ENCODE peak calls at places on chromosome 21, in six cellular contexts. R is cardiac fibroblast, F is fibroblast of gingiva, W is A549, O is non-pigmented ciliary epithelial cell, Q is fibroblast of lung. I is an unnamed sample.
A peak's percentile ranks its signal among the peaks of the same experiment; 100 is the strongest.

GRCh38 chr21:45497846-45498645 is 44.2 kb downstream of the SLC19A1 start:
- DNase-seq in Q (no peak), R (no peak), F (no peak), W (no peak), O (no peak), I (no peak)

GRCh38 chr21:40178726-40179125 is 311.5 kb downstream of the PCP4 start:
- DNase-seq in O (no peak), Q (no peak), W (no peak), R (no peak), F (no peak), I (no peak)

GRCh38 chr21:46500224-46500861 is 41.7 kb downstream of the DIP2A start:
- DNase-seq in O (no peak), R (peak; percentile 39), F (no peak), Q (peak; percentile 44), W (peak; percentile 24), I (no peak)

GRCh38 chr21:43207868-43208267 is 39.1 kb downstream of the CRYAA start:
- DNase-seq in R (no peak), W (no peak), F (no peak), Q (no peak), O (no peak), I (no peak)

GRCh38 chr21:28883931-28884330 is 108.7 kb downstream of the LTN1 start:
- DNase-seq in R (no peak), Q (no peak), W (no peak), O (no peak), F (no peak), I (no peak)

GRCh38 chr21:27505516-27505915 is 538.6 kb upstream of the ADAMTS5 start:
- DNase-seq in R (peak; percentile 56), W (no peak), O (no peak), F (peak; percentile 88), Q (peak; percentile 79), I (peak; percentile 80)

GRCh38 chr21:43721225-43721605 is 2.3 kb downstream of the PDXK start:
- DNase-seq in R (no peak), O (no peak), F (peak; percentile 67), Q (no peak), W (no peak), I (no peak)

GRCh38 chr21:36027352-36027751 is 33.0 kb downstream of the SETD4 start:
- DNase-seq in O (no peak), R (peak; percentile 38), F (no peak), W (no peak), Q (peak; percentile 21), I (no peak)

GRCh38 chr21:35375115-35375514 is 326.0 kb upstream of the RUNX1 start:
- DNase-seq in O (no peak), F (peak; percentile 67), R (peak; percentile 89), Q (peak; percentile 91), W (no peak), I (no peak)

GRCh38 chr21:42777757-42778344 is 101.5 kb downstream of the WDR4 start:
- DNase-seq in R (no peak), O (no peak), F (no peak), W (no peak), Q (no peak), I (peak; percentile 40)

GRCh38 chr21:37601027-37601426 is 234.5 kb downstream of the DYRK1A start:
- DNase-seq in W (no peak), Q (no peak), R (no peak), F (no peak), O (no peak), I (no peak)

GRCh38 chr21:41839387-41840000 is 39.6 kb downstream of the PRDM15 start:
- DNase-seq in R (no peak), F (no peak), W (no peak), Q (no peak), O (no peak), I (no peak)

GRCh38 chr21:46096997-46097825 is 701 bp upstream of the COL6A2 start:
- DNase-seq in W (no peak), O (no peak), Q (no peak), F (no peak), R (no peak), I (no peak)

GRCh38 chr21:29018540-29018939 is 609 bp downstream of the RWDD2B start:
- DNase-seq in O (no peak), W (no peak), Q (peak; percentile 45), F (peak; percentile 12), R (peak; percentile 39), I (no peak)